ENCODE peak calls at places on chromosome 13, in four cellular contexts. R, Y, M and T are unnamed samples.

GRCh38 chr13:37014609-37015008 is 14.0 kb downstream of the EXOSC8 start:
- DNase-seq in R (no peak), Y (no peak), M (no peak), T (peak; percentile 11)

GRCh38 chr13:79837741-79838450 is 356.9 kb downstream of the NDFIP2 start:
- DNase-seq in R (no peak), Y (no peak), M (peak; percentile 56), T (peak; percentile 16)

GRCh38 chr13:36665630-36666029 is 8.2 kb upstream of the SERTM1 start:
- DNase-seq in R (no peak), Y (no peak), M (no peak), T (no peak)

GRCh38 chr13:53004605-53005004 is 24.0 kb upstream of the OLFM4 start:
- DNase-seq in R (no peak), Y (no peak), M (no peak), T (no peak)

GRCh38 chr13:48804836-48805601 is 151.3 kb downstream of the CYSLTR2 start:
- DNase-seq in R (no peak), Y (no peak), M (no peak), T (no peak)

GRCh38 chr13:105991622-105992254 is 543.7 kb downstream of the EFNB2 start:
- DNase-seq in R (no peak), Y (no peak), M (peak; percentile 87), T (peak; percentile 72)

GRCh38 chr13:48400090-48400694 is 12.7 kb downstream of the LPAR6 start:
- DNase-seq in R (no peak), Y (no peak), M (peak; percentile 24), T (peak; percentile 52)

GRCh38 chr13:47126432-47126831 is 229.6 kb upstream of the HTR2A start:
- DNase-seq in R (no peak), Y (no peak), M (peak; percentile 41), T (peak; percentile 54)

GRCh38 chr13:84645196-84646071 is 763.2 kb upstream of the SLITRK1 start:
- DNase-seq in R (no peak), Y (no peak), M (peak; percentile 37), T (peak; percentile 38)

GRCh38 chr13:23966691-23967615 is 69.7 kb upstream of the C1QTNF9B start:
- DNase-seq in R (no peak), Y (no peak), M (peak; percentile 20), T (peak; percentile 33)
- H3K4me3 ChIP-seq in R (peak overlapping the region; percentile 40), Y (no peak overlapping the region), M (no peak overlapping the region), T (no peak overlapping the region)

GRCh38 chr13:42994878-42995277 is 2.8 kb upstream of the EPSTI1 start:
- DNase-seq in R (no peak), Y (no peak), M (no peak), T (no peak)

GRCh38 chr13:42999491-42999890 is 7.5 kb upstream of the EPSTI1 start:
- DNase-seq in R (no peak), Y (no peak), M (no peak), T (no peak)

GRCh38 chr13:42992585-42993122 is 613 bp upstream of the EPSTI1 start:
- DNase-seq in R (no peak), Y (no peak), M (no peak), T (no peak)

GRCh38 chr13:42997381-42997780 is 5.3 kb upstream of the EPSTI1 start:
- DNase-seq in R (no peak), Y (no peak), M (peak; percentile 72), T (peak; percentile 52)

DNA sequence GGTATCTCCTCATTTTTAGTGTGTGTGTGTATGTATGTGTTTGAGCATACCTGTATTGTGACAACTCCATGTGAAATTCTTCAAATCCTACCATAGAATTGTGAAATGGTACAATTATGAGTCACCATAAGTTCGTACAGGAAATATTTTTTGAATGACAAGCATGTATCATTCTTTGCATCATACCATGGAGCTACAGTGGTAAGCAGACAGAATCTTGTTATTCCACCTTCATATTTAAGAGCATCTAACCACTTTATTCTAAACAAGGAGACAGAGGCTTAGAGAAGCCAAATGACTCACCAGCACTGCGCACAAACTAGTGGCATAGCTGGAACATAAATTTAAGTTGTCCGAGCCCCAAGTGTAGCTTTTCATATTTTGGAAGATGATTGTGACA is 4.5 kb upstream of the EPSTI1 start:
- DNase-seq in R (no peak), Y (no peak), M (peak; percentile 93), T (peak; percentile 97)
- TF ChIP-seq CTCF in R (no peak), Y (no peak), M (no peak), T (no peak)

GRCh38 chr13:110410906-110411305 is 103.8 kb downstream of the COL4A2 start:
- DNase-seq in R (no peak), Y (peak; percentile 3), M (no peak), T (no peak)

GRCh38 chr13:110413311-110414040 is 106.4 kb downstream of the COL4A2 start:
- DNase-seq in R (no peak), Y (peak; percentile 16), M (no peak), T (no peak)

GRCh38 chr13:110414283-110414682 is 107.2 kb downstream of the COL4A2 start:
- DNase-seq in R (no peak), Y (peak; percentile 4), M (no peak), T (no peak)

GRCh38 chr13:110411316-110412105 is 104.4 kb downstream of the COL4A2 start:
- DNase-seq in R (no peak), Y (no peak), M (no peak), T (no peak)

GRCh38 chr13:110412132-110412912 is 105.2 kb downstream of the COL4A2 start:
- DNase-seq in R (no peak), Y (peak; percentile 93), M (peak; percentile 100), T (peak; percentile 100)
- H3K4me3 ChIP-seq in R (no peak overlapping the region), Y (no peak overlapping the region), M (no peak overlapping the region), T (no peak overlapping the region)

GRCh38 chr13:27118428-27119054 is 53.1 kb downstream of the USP12 start:
- DNase-seq in R (no peak), Y (no peak), M (no peak), T (no peak)

GRCh38 chr13:27120811-27121210 is 50.8 kb downstream of the USP12 start:
- DNase-seq in R (no peak), Y (no peak), M (peak; percentile 16), T (no peak)

GRCh38 chr13:27117947-27118346 is 53.7 kb downstream of the USP12 start:
- DNase-seq in R (no peak), Y (no peak), M (no peak), T (no peak)

GRCh38 chr13:27122036-27122435 is 49.6 kb downstream of the USP12 start:
- DNase-seq in R (no peak), Y (no peak), M (no peak), T (no peak)

GRCh38 chr13:27120011-27120410 is 51.6 kb downstream of the USP12 start:
- DNase-seq in R (no peak), Y (no peak), M (no peak), T (no peak)
- TF ChIP-seq CTCF in R (no peak), Y (no peak), M (no peak), T (no peak)

DNA sequence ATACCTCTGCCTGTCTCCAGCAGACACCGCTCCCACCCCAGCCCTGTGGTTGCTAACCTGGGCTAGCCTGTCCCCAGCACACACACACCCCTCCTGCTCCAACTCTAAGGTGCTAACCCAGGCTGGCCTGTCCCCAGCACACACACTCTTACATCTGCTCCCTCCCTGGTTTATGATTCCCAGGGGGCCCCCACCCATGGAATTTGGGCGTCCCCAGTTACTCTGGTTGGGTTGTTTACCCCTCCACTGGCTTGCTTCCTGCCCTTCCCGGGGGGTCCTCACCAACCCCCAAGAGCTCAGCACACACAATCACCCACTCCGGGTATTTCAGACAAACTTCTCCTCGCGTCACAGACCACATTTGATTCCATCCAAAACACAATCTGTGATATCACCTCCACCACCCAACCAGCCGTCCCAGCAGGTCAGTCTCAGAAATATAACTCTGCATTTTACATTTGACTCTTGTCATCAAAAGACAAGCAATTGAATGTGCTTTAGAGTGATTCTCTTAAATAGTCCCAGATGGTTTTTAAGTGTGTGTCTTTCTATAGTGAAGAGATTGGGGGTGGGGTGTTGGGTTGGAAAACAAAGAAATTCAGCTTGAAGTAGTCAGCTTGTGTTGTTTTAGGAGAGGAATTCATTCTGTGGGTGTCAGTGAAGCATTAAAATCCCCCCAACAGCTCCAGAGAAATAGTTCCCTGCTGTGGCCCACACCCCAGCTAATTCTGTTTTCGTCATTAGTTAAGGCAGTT is 20.1 kb downstream of the COL4A2 start:
- DNase-seq in R (no peak), Y (no peak), M (no peak), T (no peak)
- H3K4me3 ChIP-seq in R (no peak overlapping the region), Y (no peak overlapping the region), M (no peak overlapping the region), T (no peak overlapping the region)

GRCh38 chr13:98480915-98481510 is 95.9 kb downstream of the STK24 start:
- DNase-seq in R (no peak), Y (no peak), M (no peak), T (peak; percentile 26)

GRCh38 chr13:98484289-98485219 is 92.4 kb downstream of the STK24 start:
- DNase-seq in R (peak; percentile 79), Y (peak; percentile 72), M (peak; percentile 91), T (peak; percentile 98)

GRCh38 chr13:98483636-98484288 is 93.1 kb downstream of the STK24 start:
- DNase-seq in R (no peak), Y (no peak), M (no peak), T (no peak)

GRCh38 chr13:98481511-98481951 is 95.4 kb downstream of the STK24 start:
- DNase-seq in R (no peak), Y (no peak), M (no peak), T (no peak)

GRCh38 chr13:98482476-98483444 is 94.1 kb downstream of the STK24 start:
- DNase-seq in R (no peak), Y (peak; percentile 76), M (peak; percentile 57), T (peak; percentile 85)
- TF ChIP-seq CTCF in R (no peak), Y (peak; percentile 47), M (peak; percentile 9), T (no peak)

DNA sequence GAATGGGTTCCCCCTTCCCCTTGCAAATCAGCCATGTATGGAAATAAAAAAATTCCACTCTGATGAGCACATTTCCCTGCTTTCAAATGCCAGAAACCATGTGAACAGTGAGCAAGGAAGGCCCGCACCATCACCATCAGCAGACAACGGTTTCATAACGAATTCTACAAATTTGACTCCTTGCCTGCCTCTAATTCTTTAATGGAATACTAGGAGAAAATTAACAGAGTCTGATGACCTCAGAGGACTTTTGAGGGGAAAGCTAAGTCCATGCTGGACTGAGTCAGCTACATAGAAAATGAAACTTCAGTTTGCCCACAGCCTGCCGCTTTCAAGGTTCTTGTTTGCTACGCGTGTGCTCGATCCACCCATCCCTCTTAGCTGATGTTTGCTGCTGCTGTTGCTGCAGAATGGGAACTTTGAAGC is 46.7 kb upstream of the KL start:
- DNase-seq in R (no peak), Y (peak; percentile 29), M (peak; percentile 54), T (peak; percentile 60)
- H3K4me3 ChIP-seq in R (no peak overlapping the region), Y (peak overlapping the region; percentile 12), M (no peak overlapping the region), T (peak overlapping the region; percentile 25)

GRCh38 chr13:20940083-20940482 is 37.5 kb upstream of the XPO4 start:
- DNase-seq in R (no peak), Y (no peak), M (peak; percentile 60), T (peak; percentile 42)

GRCh38 chr13:20942938-20943518 is 40.5 kb upstream of the XPO4 start:
- DNase-seq in R (no peak), Y (no peak), M (no peak), T (no peak)

GRCh38 chr13:20943519-20944012 is 41.0 kb upstream of the XPO4 start:
- DNase-seq in R (peak; percentile 54), Y (peak; percentile 88), M (peak; percentile 96), T (peak; percentile 98)

GRCh38 chr13:20945952-20946383 is 43.4 kb upstream of the XPO4 start:
- DNase-seq in R (no peak), Y (peak; percentile 26), M (no peak), T (no peak)
- TF ChIP-seq CTCF in R (no peak), Y (no peak), M (no peak), T (no peak)